ENCODE peak calls at places on chromosome 1, in eight cellular contexts. One of them, this sample, is unnamed.

GRCh38 chr1:231612393-231613089 is 14.0 kb upstream of the DISC1 start:
- DNase-seq in WTC11: no peak
- DNase-seq in activated T-helper 2 cell treated with anti-CD3 and anti-CD28 coated beads, Interferon-gamma antibody, Interleukin-2, Interleukin-4, amounts not matched to agents 10 μg/mL and 5 μg/mL and 100 μg/mL, durations not matched to agents 14 hours and 24 hours and 36 hours: peak; percentile 53
- DNase-seq in left lung: peak; percentile 51
- DNase-seq in adrenal gland: no peak
- DNase-seq in HFF-Myc: no peak
- DNase-seq in endothelial cell of umbilical vein: no peak
- DNase-seq in psoas muscle: no peak
- DNase-seq in this sample: no peak

GRCh38 chr1:31617917-31618746 is 643 bp downstream of the HCRTR1 start:
- DNase-seq in WTC11: peak; percentile 82
- DNase-seq in activated T-helper 2 cell treated with anti-CD3 and anti-CD28 coated beads, Interferon-gamma antibody, Interleukin-2, Interleukin-4, amounts not matched to agents 10 μg/mL and 5 μg/mL and 100 μg/mL, durations not matched to agents 14 hours and 24 hours and 36 hours: peak; percentile 23
- DNase-seq in left lung: no peak
- DNase-seq in adrenal gland: no peak
- DNase-seq in HFF-Myc: no peak
- DNase-seq in endothelial cell of umbilical vein: peak; percentile 59
- DNase-seq in psoas muscle: peak; percentile 66
- DNase-seq in this sample: peak; percentile 77

GRCh38 chr1:156246762-156247459 is 945 bp downstream of the PAQR6 start:
- DNase-seq in WTC11: no peak
- DNase-seq in activated T-helper 2 cell treated with anti-CD3 and anti-CD28 coated beads, Interferon-gamma antibody, Interleukin-2, Interleukin-4, amounts not matched to agents 10 μg/mL and 5 μg/mL and 100 μg/mL, durations not matched to agents 14 hours and 24 hours and 36 hours: no peak
- DNase-seq in left lung: no peak
- DNase-seq in adrenal gland: no peak
- DNase-seq in HFF-Myc: no peak
- DNase-seq in endothelial cell of umbilical vein: no peak
- DNase-seq in psoas muscle: peak; percentile 72
- DNase-seq in this sample: no peak

GRCh38 chr1:9852004-9852403 is 28.2 kb upstream of the CLSTN1 start:
- DNase-seq in WTC11: no peak
- DNase-seq in activated T-helper 2 cell treated with anti-CD3 and anti-CD28 coated beads, Interferon-gamma antibody, Interleukin-2, Interleukin-4, amounts not matched to agents 10 μg/mL and 5 μg/mL and 100 μg/mL, durations not matched to agents 14 hours and 24 hours and 36 hours: no peak
- DNase-seq in left lung: no peak
- DNase-seq in adrenal gland: no peak
- DNase-seq in HFF-Myc: no peak
- DNase-seq in endothelial cell of umbilical vein: no peak
- DNase-seq in psoas muscle: no peak
- DNase-seq in this sample: no peak

GRCh38 chr1:200985481-200985880 is 38.0 kb downstream of the KIF21B start:
- DNase-seq in WTC11: no peak
- DNase-seq in activated T-helper 2 cell treated with anti-CD3 and anti-CD28 coated beads, Interferon-gamma antibody, Interleukin-2, Interleukin-4, amounts not matched to agents 10 μg/mL and 5 μg/mL and 100 μg/mL, durations not matched to agents 14 hours and 24 hours and 36 hours: no peak
- DNase-seq in left lung: no peak
- DNase-seq in adrenal gland: no peak
- DNase-seq in HFF-Myc: no peak
- DNase-seq in endothelial cell of umbilical vein: no peak
- DNase-seq in psoas muscle: no peak
- DNase-seq in this sample: no peak

GRCh38 chr1:231421971-231422797 is at the start of gene EGLN1:
- DNase-seq in WTC11: peak; percentile 80
- DNase-seq in activated T-helper 2 cell treated with anti-CD3 and anti-CD28 coated beads, Interferon-gamma antibody, Interleukin-2, Interleukin-4, amounts not matched to agents 10 μg/mL and 5 μg/mL and 100 μg/mL, durations not matched to agents 14 hours and 24 hours and 36 hours: peak; percentile 80
- DNase-seq in left lung: peak; percentile 87
- DNase-seq in adrenal gland: peak; percentile 90
- DNase-seq in HFF-Myc: peak; percentile 76
- DNase-seq in endothelial cell of umbilical vein: peak; percentile 95
- DNase-seq in psoas muscle: peak; percentile 92
- DNase-seq in this sample: peak; percentile 85

GRCh38 chr1:110421159-110421777 is 13.8 kb upstream of the LAMTOR5 start:
- DNase-seq in WTC11: no peak
- DNase-seq in activated T-helper 2 cell treated with anti-CD3 and anti-CD28 coated beads, Interferon-gamma antibody, Interleukin-2, Interleukin-4, amounts not matched to agents 10 μg/mL and 5 μg/mL and 100 μg/mL, durations not matched to agents 14 hours and 24 hours and 36 hours: no peak
- DNase-seq in left lung: peak; percentile 50
- DNase-seq in adrenal gland: no peak
- DNase-seq in HFF-Myc: no peak
- DNase-seq in endothelial cell of umbilical vein: no peak
- DNase-seq in psoas muscle: no peak
- DNase-seq in this sample: no peak

GRCh38 chr1:18299441-18300338 is 181.0 kb upstream of the KLHDC7A start:
- DNase-seq in WTC11: peak; percentile 52
- DNase-seq in activated T-helper 2 cell treated with anti-CD3 and anti-CD28 coated beads, Interferon-gamma antibody, Interleukin-2, Interleukin-4, amounts not matched to agents 10 μg/mL and 5 μg/mL and 100 μg/mL, durations not matched to agents 14 hours and 24 hours and 36 hours: no peak
- DNase-seq in left lung: no peak
- DNase-seq in adrenal gland: no peak
- DNase-seq in HFF-Myc: no peak
- DNase-seq in endothelial cell of umbilical vein: no peak
- DNase-seq in psoas muscle: no peak
- DNase-seq in this sample: peak; percentile 52

GRCh38 chr1:86852737-86853408 is 61.1 kb downstream of the SELENOF start:
- DNase-seq in WTC11: no peak
- DNase-seq in activated T-helper 2 cell treated with anti-CD3 and anti-CD28 coated beads, Interferon-gamma antibody, Interleukin-2, Interleukin-4, amounts not matched to agents 10 μg/mL and 5 μg/mL and 100 μg/mL, durations not matched to agents 14 hours and 24 hours and 36 hours: no peak
- DNase-seq in left lung: no peak
- DNase-seq in adrenal gland: no peak
- DNase-seq in HFF-Myc: no peak
- DNase-seq in endothelial cell of umbilical vein: no peak
- DNase-seq in psoas muscle: no peak
- DNase-seq in this sample: no peak

GRCh38 chr1:115088115-115088794 is 1.0 kb downstream of the TSPAN2 start:
- DNase-seq in WTC11: no peak
- DNase-seq in activated T-helper 2 cell treated with anti-CD3 and anti-CD28 coated beads, Interferon-gamma antibody, Interleukin-2, Interleukin-4, amounts not matched to agents 10 μg/mL and 5 μg/mL and 100 μg/mL, durations not matched to agents 14 hours and 24 hours and 36 hours: no peak
- DNase-seq in left lung: no peak
- DNase-seq in adrenal gland: no peak
- DNase-seq in HFF-Myc: no peak
- DNase-seq in endothelial cell of umbilical vein: no peak
- DNase-seq in psoas muscle: no peak
- DNase-seq in this sample: no peak

GRCh38 chr1:27581823-27582243 is 22.1 kb downstream of the AHDC1 start:
- DNase-seq in WTC11: no peak
- DNase-seq in activated T-helper 2 cell treated with anti-CD3 and anti-CD28 coated beads, Interferon-gamma antibody, Interleukin-2, Interleukin-4, amounts not matched to agents 10 μg/mL and 5 μg/mL and 100 μg/mL, durations not matched to agents 14 hours and 24 hours and 36 hours: no peak
- DNase-seq in left lung: no peak
- DNase-seq in adrenal gland: peak; percentile 68
- DNase-seq in HFF-Myc: no peak
- DNase-seq in endothelial cell of umbilical vein: no peak
- DNase-seq in psoas muscle: peak; percentile 81
- DNase-seq in this sample: no peak

GRCh38 chr1:226002667-226003501 is 3.7 kb upstream of the SDE2 start:
- DNase-seq in WTC11: peak; percentile 86
- DNase-seq in activated T-helper 2 cell treated with anti-CD3 and anti-CD28 coated beads, Interferon-gamma antibody, Interleukin-2, Interleukin-4, amounts not matched to agents 10 μg/mL and 5 μg/mL and 100 μg/mL, durations not matched to agents 14 hours and 24 hours and 36 hours: no peak
- DNase-seq in left lung: peak; percentile 77
- DNase-seq in adrenal gland: peak; percentile 77
- DNase-seq in HFF-Myc: peak; percentile 54
- DNase-seq in endothelial cell of umbilical vein: peak; percentile 81
- DNase-seq in psoas muscle: peak; percentile 75
- DNase-seq in this sample: peak; percentile 40

GRCh38 chr1:61253059-61253735 is 170.8 kb downstream of the NFIA start:
- DNase-seq in WTC11: no peak
- DNase-seq in activated T-helper 2 cell treated with anti-CD3 and anti-CD28 coated beads, Interferon-gamma antibody, Interleukin-2, Interleukin-4, amounts not matched to agents 10 μg/mL and 5 μg/mL and 100 μg/mL, durations not matched to agents 14 hours and 24 hours and 36 hours: no peak
- DNase-seq in left lung: peak; percentile 69
- DNase-seq in adrenal gland: peak; percentile 97
- DNase-seq in HFF-Myc: peak; percentile 50
- DNase-seq in endothelial cell of umbilical vein: peak; percentile 41
- DNase-seq in psoas muscle: peak; percentile 76
- DNase-seq in this sample: no peak

GRCh38 chr1:196295766-196296165 is 312.5 kb downstream of the KCNT2 start:
- DNase-seq in WTC11: no peak
- DNase-seq in activated T-helper 2 cell treated with anti-CD3 and anti-CD28 coated beads, Interferon-gamma antibody, Interleukin-2, Interleukin-4, amounts not matched to agents 10 μg/mL and 5 μg/mL and 100 μg/mL, durations not matched to agents 14 hours and 24 hours and 36 hours: no peak
- DNase-seq in left lung: no peak
- DNase-seq in adrenal gland: no peak
- DNase-seq in HFF-Myc: no peak
- DNase-seq in endothelial cell of umbilical vein: peak; percentile 21
- DNase-seq in psoas muscle: no peak
- DNase-seq in this sample: no peak

GRCh38 chr1:198556969-198557368 is 16.5 kb upstream of the ATP6V1G3 start:
- DNase-seq in WTC11: no peak
- DNase-seq in activated T-helper 2 cell treated with anti-CD3 and anti-CD28 coated beads, Interferon-gamma antibody, Interleukin-2, Interleukin-4, amounts not matched to agents 10 μg/mL and 5 μg/mL and 100 μg/mL, durations not matched to agents 14 hours and 24 hours and 36 hours: peak; percentile 54
- DNase-seq in left lung: peak; percentile 40
- DNase-seq in adrenal gland: peak; percentile 59
- DNase-seq in HFF-Myc: peak; percentile 38
- DNase-seq in endothelial cell of umbilical vein: no peak
- DNase-seq in psoas muscle: no peak
- DNase-seq in this sample: no peak

GRCh38 chr1:77322061-77322900 is 40.5 kb downstream of the AK5 start:
- DNase-seq in WTC11: no peak
- DNase-seq in activated T-helper 2 cell treated with anti-CD3 and anti-CD28 coated beads, Interferon-gamma antibody, Interleukin-2, Interleukin-4, amounts not matched to agents 10 μg/mL and 5 μg/mL and 100 μg/mL, durations not matched to agents 14 hours and 24 hours and 36 hours: no peak
- DNase-seq in left lung: no peak
- DNase-seq in adrenal gland: no peak
- DNase-seq in HFF-Myc: peak; percentile 17
- DNase-seq in endothelial cell of umbilical vein: peak; percentile 14
- DNase-seq in psoas muscle: no peak
- DNase-seq in this sample: no peak

GRCh38 chr1:177440821-177441220 is 270.1 kb downstream of the BRINP2 start:
- DNase-seq in WTC11: no peak
- DNase-seq in activated T-helper 2 cell treated with anti-CD3 and anti-CD28 coated beads, Interferon-gamma antibody, Interleukin-2, Interleukin-4, amounts not matched to agents 10 μg/mL and 5 μg/mL and 100 μg/mL, durations not matched to agents 14 hours and 24 hours and 36 hours: no peak
- DNase-seq in left lung: no peak
- DNase-seq in adrenal gland: no peak
- DNase-seq in HFF-Myc: no peak
- DNase-seq in endothelial cell of umbilical vein: no peak
- DNase-seq in psoas muscle: no peak
- DNase-seq in this sample: no peak

GRCh38 chr1:106879538-106879937 is 176.9 kb upstream of the PRMT6 start:
- DNase-seq in WTC11: no peak
- DNase-seq in activated T-helper 2 cell treated with anti-CD3 and anti-CD28 coated beads, Interferon-gamma antibody, Interleukin-2, Interleukin-4, amounts not matched to agents 10 μg/mL and 5 μg/mL and 100 μg/mL, durations not matched to agents 14 hours and 24 hours and 36 hours: no peak
- DNase-seq in left lung: peak; percentile 79
- DNase-seq in adrenal gland: peak; percentile 69
- DNase-seq in HFF-Myc: no peak
- DNase-seq in endothelial cell of umbilical vein: no peak
- DNase-seq in psoas muscle: peak; percentile 58
- DNase-seq in this sample: no peak

GRCh38 chr1:160862151-160863061 is at the start of gene CD244:
- DNase-seq in WTC11: no peak
- DNase-seq in activated T-helper 2 cell treated with anti-CD3 and anti-CD28 coated beads, Interferon-gamma antibody, Interleukin-2, Interleukin-4, amounts not matched to agents 10 μg/mL and 5 μg/mL and 100 μg/mL, durations not matched to agents 14 hours and 24 hours and 36 hours: peak; percentile 28
- DNase-seq in left lung: peak; percentile 57
- DNase-seq in adrenal gland: peak; percentile 58
- DNase-seq in HFF-Myc: no peak
- DNase-seq in endothelial cell of umbilical vein: no peak
- DNase-seq in psoas muscle: no peak
- DNase-seq in this sample: no peak

GRCh38 chr1:221794079-221794670 is 52.3 kb upstream of the DUSP10 start:
- DNase-seq in WTC11: no peak
- DNase-seq in activated T-helper 2 cell treated with anti-CD3 and anti-CD28 coated beads, Interferon-gamma antibody, Interleukin-2, Interleukin-4, amounts not matched to agents 10 μg/mL and 5 μg/mL and 100 μg/mL, durations not matched to agents 14 hours and 24 hours and 36 hours: no peak
- DNase-seq in left lung: no peak
- DNase-seq in adrenal gland: no peak
- DNase-seq in HFF-Myc: no peak
- DNase-seq in endothelial cell of umbilical vein: no peak
- DNase-seq in psoas muscle: no peak
- DNase-seq in this sample: no peak

GRCh38 chr1:24261977-24262376 is 57.2 kb upstream of the GRHL3 start:
- DNase-seq in WTC11: no peak
- DNase-seq in activated T-helper 2 cell treated with anti-CD3 and anti-CD28 coated beads, Interferon-gamma antibody, Interleukin-2, Interleukin-4, amounts not matched to agents 10 μg/mL and 5 μg/mL and 100 μg/mL, durations not matched to agents 14 hours and 24 hours and 36 hours: no peak
- DNase-seq in left lung: no peak
- DNase-seq in adrenal gland: no peak
- DNase-seq in HFF-Myc: no peak
- DNase-seq in endothelial cell of umbilical vein: no peak
- DNase-seq in psoas muscle: no peak
- DNase-seq in this sample: no peak

GRCh38 chr1:88228153-88228552 is 455.9 kb upstream of the PKN2 start:
- DNase-seq in WTC11: no peak
- DNase-seq in activated T-helper 2 cell treated with anti-CD3 and anti-CD28 coated beads, Interferon-gamma antibody, Interleukin-2, Interleukin-4, amounts not matched to agents 10 μg/mL and 5 μg/mL and 100 μg/mL, durations not matched to agents 14 hours and 24 hours and 36 hours: no peak
- DNase-seq in left lung: no peak
- DNase-seq in adrenal gland: no peak
- DNase-seq in HFF-Myc: no peak
- DNase-seq in endothelial cell of umbilical vein: no peak
- DNase-seq in psoas muscle: no peak
- DNase-seq in this sample: peak; percentile 17

GRCh38 chr1:167492509-167492910 is 25.8 kb downstream of the CD247 start:
- DNase-seq in WTC11: no peak
- DNase-seq in activated T-helper 2 cell treated with anti-CD3 and anti-CD28 coated beads, Interferon-gamma antibody, Interleukin-2, Interleukin-4, amounts not matched to agents 10 μg/mL and 5 μg/mL and 100 μg/mL, durations not matched to agents 14 hours and 24 hours and 36 hours: no peak
- DNase-seq in left lung: no peak
- DNase-seq in adrenal gland: no peak
- DNase-seq in HFF-Myc: no peak
- DNase-seq in endothelial cell of umbilical vein: no peak
- DNase-seq in psoas muscle: no peak
- DNase-seq in this sample: no peak

GRCh38 chr1:30743584-30744059 is 14.0 kb downstream of the LAPTM5 start:
- DNase-seq in WTC11: no peak
- DNase-seq in activated T-helper 2 cell treated with anti-CD3 and anti-CD28 coated beads, Interferon-gamma antibody, Interleukin-2, Interleukin-4, amounts not matched to agents 10 μg/mL and 5 μg/mL and 100 μg/mL, durations not matched to agents 14 hours and 24 hours and 36 hours: peak; percentile 70
- DNase-seq in left lung: no peak
- DNase-seq in adrenal gland: no peak
- DNase-seq in HFF-Myc: peak; percentile 42
- DNase-seq in endothelial cell of umbilical vein: peak; percentile 17
- DNase-seq in psoas muscle: no peak
- DNase-seq in this sample: peak; percentile 67

GRCh38 chr1:158646465-158646864 is 40.0 kb downstream of the SPTA1 start:
- DNase-seq in WTC11: no peak
- DNase-seq in activated T-helper 2 cell treated with anti-CD3 and anti-CD28 coated beads, Interferon-gamma antibody, Interleukin-2, Interleukin-4, amounts not matched to agents 10 μg/mL and 5 μg/mL and 100 μg/mL, durations not matched to agents 14 hours and 24 hours and 36 hours: no peak
- DNase-seq in left lung: no peak
- DNase-seq in adrenal gland: no peak
- DNase-seq in HFF-Myc: no peak
- DNase-seq in endothelial cell of umbilical vein: no peak
- DNase-seq in psoas muscle: no peak
- DNase-seq in this sample: no peak

GRCh38 chr1:75632350-75632949 is 21.5 kb upstream of the SLC44A5 start:
- DNase-seq in WTC11: no peak
- DNase-seq in activated T-helper 2 cell treated with anti-CD3 and anti-CD28 coated beads, Interferon-gamma antibody, Interleukin-2, Interleukin-4, amounts not matched to agents 10 μg/mL and 5 μg/mL and 100 μg/mL, durations not matched to agents 14 hours and 24 hours and 36 hours: no peak
- DNase-seq in left lung: no peak
- DNase-seq in adrenal gland: no peak
- DNase-seq in HFF-Myc: peak; percentile 16
- DNase-seq in endothelial cell of umbilical vein: peak; percentile 70
- DNase-seq in psoas muscle: no peak
- DNase-seq in this sample: no peak